ENCODE peak calls at places on chromosome 12, in four cellular contexts. One of them, this sample, is unnamed.

GRCh38 chr12:68971404-68971803 is 38.4 kb upstream of the CPM start:
- DNase-seq in NCI-H1092 treated with DMSO at 0.1 percent for 48 hours: no peak
- DNase-seq in C1 segment of cervical spinal cord: no peak
- DNase-seq in pulmonary artery endothelial cell: no peak
- DNase-seq in this sample: no peak

GRCh38 chr12:34391771-34392581 is 369.7 kb downstream of the ALG10 start:
- DNase-seq in NCI-H1092 treated with DMSO at 0.1 percent for 48 hours: no peak
- DNase-seq in C1 segment of cervical spinal cord: no peak
- DNase-seq in pulmonary artery endothelial cell: no peak
- DNase-seq in this sample: peak; percentile 23

GRCh38 chr12:91219511-91219910 is 36.9 kb upstream of the DCN start:
- DNase-seq in NCI-H1092 treated with DMSO at 0.1 percent for 48 hours: no peak
- DNase-seq in C1 segment of cervical spinal cord: no peak
- DNase-seq in pulmonary artery endothelial cell: no peak
- DNase-seq in this sample: no peak

GRCh38 chr12:52197371-52198231 is 5.8 kb upstream of the KRT80 start:
- DNase-seq in NCI-H1092 treated with DMSO at 0.1 percent for 48 hours: peak; percentile 14
- DNase-seq in C1 segment of cervical spinal cord: no peak
- DNase-seq in pulmonary artery endothelial cell: no peak
- DNase-seq in this sample: no peak

GRCh38 chr12:51187370-51187987 is 14.5 kb upstream of the TFCP2 start:
- DNase-seq in NCI-H1092 treated with DMSO at 0.1 percent for 48 hours: no peak
- DNase-seq in C1 segment of cervical spinal cord: no peak
- DNase-seq in pulmonary artery endothelial cell: no peak
- DNase-seq in this sample: no peak

GRCh38 chr12:107372229-107372658 is 278.9 kb upstream of the CRY1 start:
- DNase-seq in NCI-H1092 treated with DMSO at 0.1 percent for 48 hours: no peak
- DNase-seq in C1 segment of cervical spinal cord: no peak
- DNase-seq in pulmonary artery endothelial cell: no peak
- DNase-seq in this sample: no peak

GRCh38 chr12:40020261-40020691 is 85.6 kb downstream of the SLC2A13 start:
- DNase-seq in NCI-H1092 treated with DMSO at 0.1 percent for 48 hours: no peak
- DNase-seq in C1 segment of cervical spinal cord: no peak
- DNase-seq in pulmonary artery endothelial cell: no peak
- DNase-seq in this sample: peak; percentile 55

GRCh38 chr12:129169928-129170327 is 316.6 kb downstream of the GLT1D1 start:
- DNase-seq in NCI-H1092 treated with DMSO at 0.1 percent for 48 hours: no peak
- DNase-seq in C1 segment of cervical spinal cord: no peak
- DNase-seq in pulmonary artery endothelial cell: no peak
- DNase-seq in this sample: no peak

GRCh38 chr12:109763201-109763841 is 49.7 kb downstream of the FAM222A start:
- DNase-seq in NCI-H1092 treated with DMSO at 0.1 percent for 48 hours: no peak
- DNase-seq in C1 segment of cervical spinal cord: no peak
- DNase-seq in pulmonary artery endothelial cell: no peak
- DNase-seq in this sample: peak; percentile 49

GRCh38 chr12:54020587-54020969 is 7.7 kb upstream of the HOXC6 start:
- DNase-seq in NCI-H1092 treated with DMSO at 0.1 percent for 48 hours: no peak
- DNase-seq in C1 segment of cervical spinal cord: no peak
- DNase-seq in pulmonary artery endothelial cell: no peak
- DNase-seq in this sample: no peak

GRCh38 chr12:122903704-122904034 is 7.7 kb upstream of the VPS37B start:
- DNase-seq in NCI-H1092 treated with DMSO at 0.1 percent for 48 hours: no peak
- DNase-seq in C1 segment of cervical spinal cord: no peak
- DNase-seq in pulmonary artery endothelial cell: no peak
- DNase-seq in this sample: peak; percentile 62

GRCh38 chr12:98699568-98699967 is 54.5 kb downstream of the APAF1 start:
- DNase-seq in NCI-H1092 treated with DMSO at 0.1 percent for 48 hours: no peak
- DNase-seq in C1 segment of cervical spinal cord: no peak
- DNase-seq in pulmonary artery endothelial cell: no peak
- DNase-seq in this sample: no peak

GRCh38 chr12:116282371-116283286 is 5.1 kb upstream of the MED13L start:
- DNase-seq in NCI-H1092 treated with DMSO at 0.1 percent for 48 hours: no peak
- DNase-seq in C1 segment of cervical spinal cord: no peak
- DNase-seq in pulmonary artery endothelial cell: no peak
- DNase-seq in this sample: no peak

GRCh38 chr12:25151476-25151875 is 43.5 kb downstream of the DNAI7 start:
- DNase-seq in NCI-H1092 treated with DMSO at 0.1 percent for 48 hours: no peak
- DNase-seq in C1 segment of cervical spinal cord: no peak
- DNase-seq in pulmonary artery endothelial cell: peak; percentile 63
- DNase-seq in this sample: peak; percentile 62

GRCh38 chr12:114668151-114668891 is 15.7 kb downstream of the TBX3 start:
- DNase-seq in NCI-H1092 treated with DMSO at 0.1 percent for 48 hours: peak; percentile 50
- DNase-seq in C1 segment of cervical spinal cord: peak; percentile 7
- DNase-seq in pulmonary artery endothelial cell: no peak
- DNase-seq in this sample: peak; percentile 97

GRCh38 chr12:4985820-4986219 is 57.9 kb upstream of the KCNA5 start:
- DNase-seq in NCI-H1092 treated with DMSO at 0.1 percent for 48 hours: no peak
- DNase-seq in C1 segment of cervical spinal cord: no peak
- DNase-seq in pulmonary artery endothelial cell: no peak
- DNase-seq in this sample: no peak